ENCODE peak calls at places on chromosomes 5 and 9, in four cellular contexts. B is hepatocyte, S is epithelial cell of prostate, H is thyroid gland. F is an unnamed sample.

GRCh38 chr5:108974594-108974993 is 226.9 kb downstream of the FER start:
- DNase-seq in B (no peak), S (no peak), H (no peak), F (no peak)

GRCh38 chr5:139711852-139712171 is 63.7 kb downstream of the CXXC5 start:
- DNase-seq in B (peak), S (no peak), H (peak), F (no peak)

GRCh38 chr5:134554319-134555222 is 29.1 kb downstream of the JADE2 start:
- DNase-seq in B (peak), S (peak), H (peak), F (peak)

GRCh38 chr9:131278421-131279111 is 2.3 kb upstream of the FAM78A start:
- DNase-seq in B (no peak), S (no peak), H (no peak), F (no peak)

GRCh38 chr5:90484540-90484939 is 9.9 kb downstream of the POLR3G start:
- DNase-seq in B (no peak), S (no peak), H (no peak), F (no peak)

GRCh38 chr9:93830606-93831005 is 124.5 kb downstream of the BARX1 start:
- DNase-seq in B (no peak), S (no peak), H (no peak), F (no peak)

GRCh38 chr9:35645736-35646582 is 4.8 kb downstream of the SIT1 start:
- DNase-seq in B (peak), S (no peak), H (peak), F (no peak)

GRCh38 chr5:56649569-56649968 is 165.8 kb upstream of the MAP3K1 start:
- DNase-seq in B (no peak), S (no peak), H (no peak), F (no peak)

GRCh38 chr9:114397848-114398605 is 10.2 kb upstream of the AKNA start:
- DNase-seq in B (peak), S (no peak), H (peak), F (peak)

GRCh38 chr9:95468791-95469190 is 48.0 kb downstream of the PTCH1 start:
- DNase-seq in B (no peak), S (no peak), H (no peak), F (no peak)

GRCh38 chr5:161545701-161546462 is 643 bp downstream of the GABRB2 start:
- DNase-seq in B (no peak), S (no peak), H (no peak), F (no peak)

GRCh38 chr9:97572196-97572891 is 60.8 kb downstream of the TSTD2 start:
- DNase-seq in B (no peak), S (no peak), H (no peak), F (no peak)

GRCh38 chr5:90571147-90571773 is 12.7 kb downstream of the ADGRV1 start:
- DNase-seq in B (no peak), S (no peak), H (no peak), F (no peak)

GRCh38 chr5:79983618-79984017 is 7.4 kb downstream of the MTX3 start:
- DNase-seq in B (no peak), S (no peak), H (no peak), F (no peak)

GRCh38 chr9:135692410-135692809 is 6.9 kb downstream of the SOHLH1 start:
- DNase-seq in B (peak), S (no peak), H (no peak), F (no peak)

GRCh38 chr5:137743031-137743640 is 7.2 kb upstream of the KLHL3 start:
- DNase-seq in B (peak), S (no peak), H (peak), F (peak)

GRCh38 chr5:173108914-173109313 is 35.4 kb upstream of the BNIP1 start:
- DNase-seq in B (no peak), S (no peak), H (peak), F (no peak)

GRCh38 chr9:4009006-4009511 is 290.8 kb downstream of the GLIS3 start:
- DNase-seq in B (no peak), S (no peak), H (no peak), F (no peak)

GRCh38 chr9:34992376-34992951 is 2.9 kb downstream of the DNAJB5 start:
- DNase-seq in B (peak), S (no peak), H (no peak), F (peak)

GRCh38 chr5:61450170-61450815 is 118.2 kb downstream of the ZSWIM6 start:
- DNase-seq in B (peak), S (no peak), H (no peak), F (peak)

GRCh38 chr5:88833371-88834107 is 49.4 kb downstream of the MEF2C start:
- DNase-seq in B (peak), S (no peak), H (peak), F (no peak)

GRCh38 chr5:64635056-64635686 is 55.1 kb upstream of the SHISAL2B start:
- DNase-seq in B (peak), S (no peak), H (no peak), F (peak)

F was measured in A549.